ENCODE peak calls at places on chromosomes 6 and 20, in nine cellular contexts. S, V, R, J, H, M, T, F and E are unnamed samples.

GRCh38 chr6:75109025-75109424 is 96.8 kb downstream of the COL12A1 start:
- DNase-seq in S (no peak), V (no peak), R (no peak), J (no peak), H (no peak), M (no peak), T (no peak), F (no peak), E (no peak)

GRCh38 chr6:20477485-20477884 is 56.8 kb upstream of the CDKAL1 start:
- DNase-seq in S (no peak), V (no peak), R (no peak), J (no peak), H (no peak), M (no peak), T (no peak), F (no peak), E (no peak)

GRCh38 chr6:37897321-37897720 is 77.8 kb downstream of the ZFAND3 start:
- DNase-seq in S (no peak), V (no peak), R (no peak), J (no peak), H (no peak), M (no peak), T (no peak), F (no peak), E (no peak)

GRCh38 chr6:93580441-93580840 is 161.1 kb upstream of the EPHA7 start:
- DNase-seq in S (no peak), V (no peak), R (no peak), J (no peak), H (no peak), M (no peak), T (no peak), F (no peak), E (no peak)

GRCh38 chr6:148446681-148447080 is 104.0 kb downstream of the SASH1 start:
- DNase-seq in S (no peak), V (no peak), R (no peak), J (no peak), H (no peak), M (no peak), T (no peak), F (no peak), E (no peak)

GRCh38 chr6:22145823-22146379 is 150.9 kb downstream of the PRL start:
- DNase-seq in S (peak; percentile 12), V (no peak), R (no peak), J (no peak), H (peak; percentile 42), M (no peak), T (no peak), F (no peak), E (peak; percentile 11)

GRCh38 chr20:63265891-63266515 is 6.6 kb upstream of the ARFGAP1 start:
- DNase-seq in S (peak; percentile 42), V (no peak), R (peak; percentile 33), J (no peak), H (peak; percentile 7), M (no peak), T (no peak), F (no peak), E (no peak)

GRCh38 chr6:162055365-162055764 is 672.2 kb downstream of the PRKN start:
- DNase-seq in S (no peak), V (no peak), R (no peak), J (no peak), H (no peak), M (peak; percentile 92), T (no peak), F (no peak), E (no peak)

GRCh38 chr6:96659084-96659845 is 96.3 kb downstream of the FHL5 start:
- DNase-seq in S (no peak), V (no peak), R (no peak), J (no peak), H (no peak), M (no peak), T (no peak), F (no peak), E (no peak)